ENCODE peak calls at places on chromosomes 7 and 10, in nine cellular contexts. One of them, this sample, is unnamed.

GRCh38 chr7:1695800-1696454 is 25.9 kb downstream of the ELFN1 start:
- DNase-seq in colonic mucosa: no peak
- DNase-seq in fibroblast of the conjunctiva: no peak
- DNase-seq in H9: peak
- DNase-seq in astrocyte of the cerebellum: no peak
- DNase-seq in stimulated activated naive CD8-positive, alpha-beta T cell treated with anti-CD3 and anti-CD28 coated beads, Interleukin-15, Interleukin-2, amounts not matched to agents 100 U/mL and 50 U/mL, for 24 hours: no peak
- DNase-seq in GM12892: no peak
- DNase-seq in cardiac muscle cell: no peak
- DNase-seq in GM20000: no peak
- DNase-seq in this sample: no peak

GRCh38 chr7:75815381-75816046 is 1.9 kb upstream of the CCL24 start:
- DNase-seq in cardiac muscle cell: no peak
- DNase-seq in fibroblast of the conjunctiva: no peak
- DNase-seq in colonic mucosa: no peak
- DNase-seq in stimulated activated naive CD8-positive, alpha-beta T cell treated with anti-CD3 and anti-CD28 coated beads, Interleukin-15, Interleukin-2, amounts not matched to agents 100 U/mL and 50 U/mL, for 24 hours: no peak
- DNase-seq in astrocyte of the cerebellum: no peak
- DNase-seq in GM20000: no peak
- DNase-seq in H9: no peak
- DNase-seq in GM12892: no peak
- DNase-seq in this sample: no peak

GRCh38 chr10:29482591-29483421 is 152.0 kb downstream of the SVIL start:
- DNase-seq in fibroblast of the conjunctiva: no peak
- DNase-seq in GM20000: no peak
- DNase-seq in stimulated activated naive CD8-positive, alpha-beta T cell treated with anti-CD3 and anti-CD28 coated beads, Interleukin-15, Interleukin-2, amounts not matched to agents 100 U/mL and 50 U/mL, for 24 hours: peak
- DNase-seq in cardiac muscle cell: peak
- DNase-seq in astrocyte of the cerebellum: peak
- DNase-seq in colonic mucosa: no peak
- DNase-seq in H9: peak
- DNase-seq in GM12892: no peak
- DNase-seq in this sample: no peak

GRCh38 chr7:120055300-120055699 is 217.7 kb upstream of the KCND2 start:
- DNase-seq in fibroblast of the conjunctiva: peak
- DNase-seq in stimulated activated naive CD8-positive, alpha-beta T cell treated with anti-CD3 and anti-CD28 coated beads, Interleukin-15, Interleukin-2, amounts not matched to agents 100 U/mL and 50 U/mL, for 24 hours: no peak
- DNase-seq in H9: no peak
- DNase-seq in GM20000: no peak
- DNase-seq in astrocyte of the cerebellum: no peak
- DNase-seq in cardiac muscle cell: peak
- DNase-seq in GM12892: no peak
- DNase-seq in colonic mucosa: no peak
- DNase-seq in this sample: no peak

GRCh38 chr10:61271127-61271780 is 181.9 kb downstream of the TMEM26 start:
- DNase-seq in fibroblast of the conjunctiva: peak
- DNase-seq in GM12892: no peak
- DNase-seq in H9: no peak
- DNase-seq in astrocyte of the cerebellum: no peak
- DNase-seq in cardiac muscle cell: peak
- DNase-seq in colonic mucosa: no peak
- DNase-seq in GM20000: no peak
- DNase-seq in stimulated activated naive CD8-positive, alpha-beta T cell treated with anti-CD3 and anti-CD28 coated beads, Interleukin-15, Interleukin-2, amounts not matched to agents 100 U/mL and 50 U/mL, for 24 hours: no peak
- DNase-seq in this sample: no peak

GRCh38 chr10:99731296-99732032 is 463 bp downstream of the COX15 start:
- DNase-seq in GM12892: no peak
- DNase-seq in colonic mucosa: no peak
- DNase-seq in astrocyte of the cerebellum: no peak
- DNase-seq in stimulated activated naive CD8-positive, alpha-beta T cell treated with anti-CD3 and anti-CD28 coated beads, Interleukin-15, Interleukin-2, amounts not matched to agents 100 U/mL and 50 U/mL, for 24 hours: no peak
- DNase-seq in GM20000: no peak
- DNase-seq in cardiac muscle cell: no peak
- DNase-seq in fibroblast of the conjunctiva: no peak
- DNase-seq in H9: no peak
- DNase-seq in this sample: no peak

GRCh38 chr10:73649876-73650536 is 5.8 kb downstream of the SYNPO2L start:
- DNase-seq in fibroblast of the conjunctiva: no peak
- DNase-seq in GM12892: no peak
- DNase-seq in stimulated activated naive CD8-positive, alpha-beta T cell treated with anti-CD3 and anti-CD28 coated beads, Interleukin-15, Interleukin-2, amounts not matched to agents 100 U/mL and 50 U/mL, for 24 hours: no peak
- DNase-seq in colonic mucosa: no peak
- DNase-seq in cardiac muscle cell: no peak
- DNase-seq in astrocyte of the cerebellum: no peak
- DNase-seq in GM20000: no peak
- DNase-seq in H9: no peak
- DNase-seq in this sample: no peak

GRCh38 chr7:80859272-80859970 is 59.4 kb downstream of the SEMA3C start:
- DNase-seq in fibroblast of the conjunctiva: peak
- DNase-seq in GM20000: no peak
- DNase-seq in H9: no peak
- DNase-seq in GM12892: no peak
- DNase-seq in astrocyte of the cerebellum: no peak
- DNase-seq in cardiac muscle cell: peak
- DNase-seq in colonic mucosa: no peak
- DNase-seq in stimulated activated naive CD8-positive, alpha-beta T cell treated with anti-CD3 and anti-CD28 coated beads, Interleukin-15, Interleukin-2, amounts not matched to agents 100 U/mL and 50 U/mL, for 24 hours: no peak
- DNase-seq in this sample: no peak

GRCh38 chr7:26684447-26684846 is 179.9 kb downstream of the SKAP2 start:
- DNase-seq in colonic mucosa: no peak
- DNase-seq in fibroblast of the conjunctiva: no peak
- DNase-seq in cardiac muscle cell: no peak
- DNase-seq in GM12892: no peak
- DNase-seq in H9: no peak
- DNase-seq in GM20000: no peak
- DNase-seq in astrocyte of the cerebellum: no peak
- DNase-seq in stimulated activated naive CD8-positive, alpha-beta T cell treated with anti-CD3 and anti-CD28 coated beads, Interleukin-15, Interleukin-2, amounts not matched to agents 100 U/mL and 50 U/mL, for 24 hours: no peak
- DNase-seq in this sample: no peak

GRCh38 chr10:107924458-107924857 is 760.0 kb upstream of the SORCS1 start:
- DNase-seq in GM20000: no peak
- DNase-seq in colonic mucosa: no peak
- DNase-seq in astrocyte of the cerebellum: no peak
- DNase-seq in GM12892: no peak
- DNase-seq in cardiac muscle cell: no peak
- DNase-seq in stimulated activated naive CD8-positive, alpha-beta T cell treated with anti-CD3 and anti-CD28 coated beads, Interleukin-15, Interleukin-2, amounts not matched to agents 100 U/mL and 50 U/mL, for 24 hours: no peak
- DNase-seq in fibroblast of the conjunctiva: no peak
- DNase-seq in H9: no peak
- DNase-seq in this sample: no peak

GRCh38 chr10:126041804-126042231 is 145.5 kb downstream of the FANK1 start:
- DNase-seq in colonic mucosa: peak
- DNase-seq in fibroblast of the conjunctiva: no peak
- DNase-seq in GM12892: peak
- DNase-seq in astrocyte of the cerebellum: no peak
- DNase-seq in H9: peak
- DNase-seq in stimulated activated naive CD8-positive, alpha-beta T cell treated with anti-CD3 and anti-CD28 coated beads, Interleukin-15, Interleukin-2, amounts not matched to agents 100 U/mL and 50 U/mL, for 24 hours: peak
- DNase-seq in cardiac muscle cell: peak
- DNase-seq in GM20000: peak
- DNase-seq in this sample: no peak

GRCh38 chr10:56317603-56318002 is 43.5 kb downstream of the ZWINT start:
- DNase-seq in colonic mucosa: no peak
- DNase-seq in stimulated activated naive CD8-positive, alpha-beta T cell treated with anti-CD3 and anti-CD28 coated beads, Interleukin-15, Interleukin-2, amounts not matched to agents 100 U/mL and 50 U/mL, for 24 hours: no peak
- DNase-seq in H9: no peak
- DNase-seq in cardiac muscle cell: no peak
- DNase-seq in GM12892: no peak
- DNase-seq in GM20000: no peak
- DNase-seq in astrocyte of the cerebellum: no peak
- DNase-seq in fibroblast of the conjunctiva: no peak
- DNase-seq in this sample: no peak

GRCh38 chr7:69941077-69941476 is 342.8 kb downstream of the AUTS2 start:
- DNase-seq in fibroblast of the conjunctiva: no peak
- DNase-seq in GM20000: no peak
- DNase-seq in colonic mucosa: no peak
- DNase-seq in stimulated activated naive CD8-positive, alpha-beta T cell treated with anti-CD3 and anti-CD28 coated beads, Interleukin-15, Interleukin-2, amounts not matched to agents 100 U/mL and 50 U/mL, for 24 hours: no peak
- DNase-seq in H9: no peak
- DNase-seq in astrocyte of the cerebellum: no peak
- DNase-seq in GM12892: no peak
- DNase-seq in cardiac muscle cell: no peak
- DNase-seq in this sample: no peak

GRCh38 chr10:29862926-29863614 is 196.3 kb downstream of the JCAD start:
- DNase-seq in H9: no peak
- DNase-seq in cardiac muscle cell: no peak
- DNase-seq in astrocyte of the cerebellum: peak
- DNase-seq in colonic mucosa: no peak
- DNase-seq in stimulated activated naive CD8-positive, alpha-beta T cell treated with anti-CD3 and anti-CD28 coated beads, Interleukin-15, Interleukin-2, amounts not matched to agents 100 U/mL and 50 U/mL, for 24 hours: no peak
- DNase-seq in GM20000: no peak
- DNase-seq in fibroblast of the conjunctiva: peak
- DNase-seq in GM12892: no peak
- DNase-seq in this sample: no peak

GRCh38 chr7:30694218-30694745 is 12.0 kb upstream of the CRHR2 start:
- DNase-seq in astrocyte of the cerebellum: no peak
- DNase-seq in fibroblast of the conjunctiva: no peak
- DNase-seq in H9: no peak
- DNase-seq in stimulated activated naive CD8-positive, alpha-beta T cell treated with anti-CD3 and anti-CD28 coated beads, Interleukin-15, Interleukin-2, amounts not matched to agents 100 U/mL and 50 U/mL, for 24 hours: no peak
- DNase-seq in cardiac muscle cell: no peak
- DNase-seq in GM20000: no peak
- DNase-seq in colonic mucosa: no peak
- DNase-seq in GM12892: no peak
- DNase-seq in this sample: no peak

GRCh38 chr10:14822879-14823755 is 14.7 kb downstream of the CDNF start:
- DNase-seq in stimulated activated naive CD8-positive, alpha-beta T cell treated with anti-CD3 and anti-CD28 coated beads, Interleukin-15, Interleukin-2, amounts not matched to agents 100 U/mL and 50 U/mL, for 24 hours: peak
- DNase-seq in colonic mucosa: peak
- DNase-seq in astrocyte of the cerebellum: peak
- DNase-seq in GM12892: peak
- DNase-seq in GM20000: peak
- DNase-seq in fibroblast of the conjunctiva: peak
- DNase-seq in H9: no peak
- DNase-seq in cardiac muscle cell: peak
- DNase-seq in this sample: no peak

GRCh38 chr10:58373446-58373834 is 11.8 kb upstream of the TFAM start:
- DNase-seq in astrocyte of the cerebellum: no peak
- DNase-seq in GM12892: no peak
- DNase-seq in cardiac muscle cell: no peak
- DNase-seq in GM20000: no peak
- DNase-seq in H9: no peak
- DNase-seq in colonic mucosa: no peak
- DNase-seq in stimulated activated naive CD8-positive, alpha-beta T cell treated with anti-CD3 and anti-CD28 coated beads, Interleukin-15, Interleukin-2, amounts not matched to agents 100 U/mL and 50 U/mL, for 24 hours: no peak
- DNase-seq in fibroblast of the conjunctiva: no peak
- DNase-seq in this sample: no peak

GRCh38 chr7:12431886-12432285 is 28.2 kb upstream of the VWDE start:
- DNase-seq in fibroblast of the conjunctiva: no peak
- DNase-seq in colonic mucosa: no peak
- DNase-seq in stimulated activated naive CD8-positive, alpha-beta T cell treated with anti-CD3 and anti-CD28 coated beads, Interleukin-15, Interleukin-2, amounts not matched to agents 100 U/mL and 50 U/mL, for 24 hours: no peak
- DNase-seq in GM12892: no peak
- DNase-seq in astrocyte of the cerebellum: no peak
- DNase-seq in GM20000: no peak
- DNase-seq in H9: peak
- DNase-seq in cardiac muscle cell: no peak
- DNase-seq in this sample: no peak

GRCh38 chr7:91959023-91959422 is 18.4 kb downstream of the AKAP9 start:
- DNase-seq in GM12892: no peak
- DNase-seq in cardiac muscle cell: no peak
- DNase-seq in GM20000: no peak
- DNase-seq in astrocyte of the cerebellum: no peak
- DNase-seq in colonic mucosa: no peak
- DNase-seq in stimulated activated naive CD8-positive, alpha-beta T cell treated with anti-CD3 and anti-CD28 coated beads, Interleukin-15, Interleukin-2, amounts not matched to agents 100 U/mL and 50 U/mL, for 24 hours: no peak
- DNase-seq in H9: no peak
- DNase-seq in fibroblast of the conjunctiva: no peak
- DNase-seq in this sample: no peak

GRCh38 chr10:129467346-129468119 is 492 bp downstream of the MGMT start:
- DNase-seq in colonic mucosa: peak
- DNase-seq in GM20000: peak
- DNase-seq in GM12892: no peak
- DNase-seq in H9: no peak
- DNase-seq in cardiac muscle cell: peak
- DNase-seq in fibroblast of the conjunctiva: no peak
- DNase-seq in stimulated activated naive CD8-positive, alpha-beta T cell treated with anti-CD3 and anti-CD28 coated beads, Interleukin-15, Interleukin-2, amounts not matched to agents 100 U/mL and 50 U/mL, for 24 hours: peak
- DNase-seq in astrocyte of the cerebellum: no peak
- DNase-seq in this sample: no peak

GRCh38 chr7:27173412-27174076 is 576 bp downstream of the HOXA10 start:
- DNase-seq in H9: peak
- DNase-seq in colonic mucosa: no peak
- DNase-seq in cardiac muscle cell: no peak
- DNase-seq in fibroblast of the conjunctiva: no peak
- DNase-seq in stimulated activated naive CD8-positive, alpha-beta T cell treated with anti-CD3 and anti-CD28 coated beads, Interleukin-15, Interleukin-2, amounts not matched to agents 100 U/mL and 50 U/mL, for 24 hours: no peak
- DNase-seq in GM20000: no peak
- DNase-seq in GM12892: no peak
- DNase-seq in astrocyte of the cerebellum: no peak
- DNase-seq in this sample: no peak

GRCh38 chr7:136146925-136147324 is 169.8 kb upstream of the MTPN start:
- DNase-seq in H9: no peak
- DNase-seq in cardiac muscle cell: no peak
- DNase-seq in GM12892: no peak
- DNase-seq in astrocyte of the cerebellum: no peak
- DNase-seq in fibroblast of the conjunctiva: no peak
- DNase-seq in stimulated activated naive CD8-positive, alpha-beta T cell treated with anti-CD3 and anti-CD28 coated beads, Interleukin-15, Interleukin-2, amounts not matched to agents 100 U/mL and 50 U/mL, for 24 hours: no peak
- DNase-seq in GM20000: no peak
- DNase-seq in colonic mucosa: no peak
- DNase-seq in this sample: no peak

GRCh38 chr7:5387711-5388245 is 35.9 kb downstream of the TNRC18 start:
- DNase-seq in H9: peak
- DNase-seq in cardiac muscle cell: no peak
- DNase-seq in astrocyte of the cerebellum: no peak
- DNase-seq in stimulated activated naive CD8-positive, alpha-beta T cell treated with anti-CD3 and anti-CD28 coated beads, Interleukin-15, Interleukin-2, amounts not matched to agents 100 U/mL and 50 U/mL, for 24 hours: no peak
- DNase-seq in fibroblast of the conjunctiva: no peak
- DNase-seq in GM12892: peak
- DNase-seq in GM20000: peak
- DNase-seq in colonic mucosa: no peak
- DNase-seq in this sample: no peak

GRCh38 chr7:92133133-92133736 is 1.0 kb downstream of the CYP51A1 start:
- DNase-seq in fibroblast of the conjunctiva: no peak
- DNase-seq in H9: no peak
- DNase-seq in astrocyte of the cerebellum: no peak
- DNase-seq in GM12892: no peak
- DNase-seq in colonic mucosa: peak
- DNase-seq in cardiac muscle cell: peak
- DNase-seq in GM20000: peak
- DNase-seq in stimulated activated naive CD8-positive, alpha-beta T cell treated with anti-CD3 and anti-CD28 coated beads, Interleukin-15, Interleukin-2, amounts not matched to agents 100 U/mL and 50 U/mL, for 24 hours: no peak
- DNase-seq in this sample: no peak

This sample was measured in K562.